ENCODE peak calls at places on chromosomes 7 and 10, in five cellular contexts. B is A549, Z is K562, A is GM12878, G is HepG2. X is an unnamed sample.

GRCh38 chr10:77667426-77668324 is 30.1 kb upstream of the KCNMA1 start:
- DNase-seq in B (no peak), Z (no peak), A (peak), G (no peak), X (no peak)

GRCh38 chr7:45919231-45919825 is 1.7 kb downstream of the IGFBP3 start:
- DNase-seq in B (no peak), Z (no peak), A (no peak), G (no peak), X (no peak)

GRCh38 chr7:5266148-5267028 is 16.4 kb upstream of the SLC29A4 start:
- DNase-seq in B (peak), Z (peak), A (no peak), G (no peak), X (no peak)

GRCh38 chr10:15068802-15069201 is 19.8 kb downstream of the ACBD7 start:
- DNase-seq in B (no peak), Z (no peak), A (no peak), G (peak), X (peak)

GRCh38 chr10:86178401-86179142 is 188.0 kb downstream of the GRID1 start:
- DNase-seq in B (peak), Z (peak), A (no peak), G (peak), X (no peak)

GRCh38 chr10:92011560-92012214 is 88.1 kb downstream of the BTAF1 start:
- DNase-seq in B (peak), Z (peak), A (no peak), G (peak), X (peak)

GRCh38 chr10:131570716-131571307 is 259.3 kb upstream of the TCERG1L start:
- DNase-seq in B (no peak), Z (no peak), A (no peak), G (no peak), X (no peak)

GRCh38 chr10:90787906-90788491 is 69.8 kb downstream of the HTR7 start:
- DNase-seq in B (peak), Z (peak), A (no peak), G (peak), X (peak)

GRCh38 chr7:128406147-128406985 is 3.4 kb downstream of the IMPDH1 start:
- DNase-seq in B (no peak), Z (no peak), A (no peak), G (no peak), X (no peak)

GRCh38 chr10:1179346-1180070 is 123.3 kb downstream of the WDR37 start:
- DNase-seq in B (no peak), Z (no peak), A (no peak), G (no peak), X (no peak)

GRCh38 chr10:68666280-68666760 is 54.7 kb upstream of the CCAR1 start:
- DNase-seq in B (no peak), Z (no peak), A (no peak), G (no peak), X (peak)

GRCh38 chr10:65423043-65423442 is 1502.8 kb upstream of the LRRTM3 start:
- DNase-seq in B (no peak), Z (no peak), A (no peak), G (no peak), X (no peak)

GRCh38 chr7:2487586-2488271 is 11.5 kb upstream of the GRIFIN start:
- DNase-seq in B (no peak), Z (no peak), A (no peak), G (no peak), X (no peak)

GRCh38 chr10:21257919-21258318 is 267.6 kb downstream of the SKIDA1 start:
- DNase-seq in B (no peak), Z (no peak), A (no peak), G (no peak), X (peak)
- TF ChIP-seq BHLHE40 in B (no peak), Z (no peak), A (no peak), G (no peak), X (no peak)

GRCh38 chr10:69714572-69714971 is 84.5 kb downstream of the FAM241B start:
- DNase-seq in B (no peak), Z (no peak), A (no peak), G (no peak), X (no peak)
- TF ChIP-seq SMC3 in B (no peak), Z (no peak), A (no peak), G (no peak), X (no peak)

GRCh38 chr10:8044331-8044907 is 10.1 kb upstream of the GATA3 start:
- DNase-seq in B (no peak), Z (no peak), A (no peak), G (no peak), X (no peak)
- TF ChIP-seq BHLHE40 in B (no peak), Z (no peak), A (no peak), G (no peak), X (no peak)

GRCh38 chr10:37384923-37385322 is 259.5 kb downstream of the ANKRD30A start:
- DNase-seq in B (no peak), Z (no peak), A (no peak), G (no peak), X (no peak)

GRCh38 chr10:37381271-37381670 is 255.9 kb downstream of the ANKRD30A start:
- DNase-seq in B (no peak), Z (no peak), A (no peak), G (no peak), X (no peak)

DNA sequence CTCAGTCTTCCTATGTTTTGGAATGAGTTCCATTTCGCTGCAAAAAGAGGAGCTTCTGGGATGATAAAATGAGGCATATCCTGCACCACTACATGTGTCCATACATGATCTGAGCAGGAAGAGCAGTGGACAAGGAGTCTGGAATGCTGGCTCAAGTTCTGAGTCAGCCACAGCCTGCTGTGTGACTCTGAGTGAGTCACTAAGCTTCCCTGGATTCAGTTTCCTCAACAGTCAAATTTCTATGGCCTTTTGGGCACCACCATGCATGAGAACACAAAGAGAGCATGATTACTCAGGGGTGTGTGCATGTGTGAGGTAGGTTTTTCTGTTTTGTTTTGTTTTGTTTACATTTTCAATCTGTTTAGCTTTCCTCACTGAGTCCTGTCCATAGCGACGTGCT is 254.6 kb downstream of the ANKRD30A start:
- DNase-seq in B (peak), Z (no peak), A (no peak), G (no peak), X (no peak)
- TF ChIP-seq SMC3 in B (no peak), Z (no peak), A (no peak), G (no peak), X (no peak)

GRCh38 chr10:50650481-50650880 is 26.7 kb upstream of the SGMS1 start:
- DNase-seq in B (no peak), Z (no peak), A (no peak), G (no peak), X (no peak)

GRCh38 chr10:50651808-50652207 is 28.1 kb upstream of the SGMS1 start:
- DNase-seq in B (no peak), Z (no peak), A (no peak), G (no peak), X (peak)

GRCh38 chr10:50645241-50645640 is 21.5 kb upstream of the SGMS1 start:
- DNase-seq in B (no peak), Z (no peak), A (no peak), G (no peak), X (no peak)

GRCh38 chr10:50648089-50648934 is 24.6 kb upstream of the SGMS1 start:
- DNase-seq in B (no peak), Z (no peak), A (peak), G (no peak), X (no peak)

DNA sequence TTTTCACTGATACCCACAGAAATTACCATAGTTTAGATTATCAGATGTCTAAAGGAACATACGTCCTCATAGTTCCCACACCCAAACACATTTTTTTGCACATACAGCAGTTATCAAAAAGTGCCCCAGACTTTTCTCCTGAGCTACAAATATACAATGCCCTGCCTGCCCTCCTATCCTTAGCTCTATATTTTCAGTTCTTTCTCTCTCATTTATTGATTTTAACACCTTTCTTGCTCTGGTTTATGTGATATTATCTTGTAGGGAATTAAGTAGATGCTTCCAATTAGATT is 25.1 kb upstream of the SGMS1 start:
- DNase-seq in B (no peak), Z (no peak), A (no peak), G (no peak), X (no peak)
- TF ChIP-seq BHLHE40 in B (no peak), Z (no peak), A (no peak), G (no peak), X (no peak)

GRCh38 chr7:115816318-115816974 is 214.1 kb downstream of the TFEC start:
- DNase-seq in B (no peak), Z (no peak), A (no peak), G (no peak), X (no peak)
- TF ChIP-seq SMC3 in B (no peak), Z (no peak), A (no peak), G (no peak), X (no peak)

GRCh38 chr7:79778786-79779382 is 325.4 kb upstream of the MAGI2 start:
- DNase-seq in B (no peak), Z (no peak), A (no peak), G (no peak), X (peak)
- TF ChIP-seq BHLHE40 in B (no peak), Z (no peak), A (no peak), G (no peak), X (no peak)